ENCODE peak calls at places on chromosomes 4 and X, in four cellular contexts. J is substantia nigra; F is cardiac muscle cell; U is CD8-positive, alpha-beta T cell. B is an unnamed sample.

GRCh38 chrX:47218920-47219815 is 687 bp downstream of the CDK16 start:
- DNase-seq in J (no peak), F (peak), U (peak), B (no peak)

GRCh38 chr4:140037353-140038030 is 116.5 kb downstream of the MAML3 start:
- DNase-seq in J (no peak), F (no peak), U (no peak), B (no peak)

GRCh38 chr4:98094118-98094517 is 49.2 kb downstream of the STPG2 start:
- DNase-seq in J (no peak), F (no peak), U (no peak), B (no peak)

GRCh38 chr4:112860731-112861377 is 188.6 kb upstream of the ANK2 start:
- DNase-seq in J (no peak), F (no peak), U (no peak), B (no peak)

GRCh38 chrX:22378296-22378695 is 105.6 kb downstream of the CBLL2 start:
- DNase-seq in J (no peak), F (no peak), U (no peak), B (peak)

GRCh38 chr4:120139392-120139791 is 72.7 kb upstream of the MAD2L1 start:
- DNase-seq in J (no peak), F (no peak), U (no peak), B (no peak)

GRCh38 chr4:113772319-113772718 is 10.8 kb upstream of the CAMK2D start:
- DNase-seq in J (no peak), F (no peak), U (no peak), B (no peak)

GRCh38 chr4:41339812-41340809 is 83.4 kb downstream of the UCHL1 start:
- DNase-seq in J (peak), F (no peak), U (no peak), B (peak)

GRCh38 chr4:77797239-77797638 is 21.9 kb downstream of the CNOT6L start:
- DNase-seq in J (no peak), F (no peak), U (no peak), B (no peak)

GRCh38 chr4:183797445-183798248 is 107.5 kb upstream of the STOX2 start:
- DNase-seq in J (no peak), F (peak), U (no peak), B (peak)

GRCh38 chrX:45667666-45668065 is 467.0 kb upstream of the DIPK2B start:
- DNase-seq in J (no peak), F (no peak), U (no peak), B (no peak)

GRCh38 chr4:140427919-140428471 is 547 bp upstream of the CLGN start:
- DNase-seq in J (no peak), F (no peak), U (no peak), B (no peak)

GRCh38 chrX:107672955-107673378 is 44.7 kb downstream of the PRPS1 start:
- DNase-seq in J (no peak), F (peak), U (peak), B (peak)

GRCh38 chrX:154123241-154124219 is 20.5 kb upstream of the OPN1LW start:
- DNase-seq in J (no peak), F (no peak), U (peak), B (no peak)

GRCh38 chr4:118927976-118928375 is 39.3 kb downstream of the SYNPO2 start:
- DNase-seq in J (no peak), F (peak), U (no peak), B (no peak)

GRCh38 chr4:7872264-7872771 is 67.3 kb downstream of the AFAP1 start:
- DNase-seq in J (no peak), F (no peak), U (no peak), B (no peak)

GRCh38 chr4:77327151-77327550 is 170.1 kb downstream of the CCNG2 start:
- DNase-seq in J (no peak), F (no peak), U (no peak), B (no peak)

GRCh38 chr4:119506761-119507160 is 121.8 kb downstream of the PDE5A start:
- DNase-seq in J (no peak), F (no peak), U (no peak), B (no peak)

GRCh38 chrX:154018518-154019060 is 1.1 kb downstream of the IRAK1 start:
- DNase-seq in J (no peak), F (no peak), U (no peak), B (no peak)

GRCh38 chr4:28211714-28212470 is 1351.3 kb downstream of the STIM2 start:
- DNase-seq in J (no peak), F (no peak), U (no peak), B (no peak)

GRCh38 chrX:102746134-102746584 is 25.6 kb downstream of the GPRASP3 start:
- DNase-seq in J (no peak), F (peak), U (peak), B (no peak)

GRCh38 chr4:105058177-105058812 is 88.4 kb upstream of the TET2 start:
- DNase-seq in J (no peak), F (no peak), U (no peak), B (no peak)

GRCh38 chr4:184805462-184806245 is 20.1 kb downstream of the ACSL1 start:
- DNase-seq in J (peak), F (no peak), U (no peak), B (peak)

GRCh38 chr4:113468165-113469022 is 293.1 kb downstream of the CAMK2D start:
- DNase-seq in J (peak), F (peak), U (no peak), B (no peak)

GRCh38 chr4:76194325-76194724 is 19.3 kb downstream of the SCARB2 start:
- DNase-seq in J (no peak), F (no peak), U (no peak), B (no peak)

GRCh38 chrX:150313514-150313913 is 49.6 kb upstream of the MAMLD1 start:
- DNase-seq in J (no peak), F (no peak), U (no peak), B (no peak)

GRCh38 chr4:158013858-158014257 is 159.0 kb downstream of the GASK1B start:
- DNase-seq in J (no peak), F (no peak), U (no peak), B (no peak)
- H3K27ac ChIP-seq in J (no peak), F (no peak), U (no peak), B (no peak)

GRCh38 chr4:53592686-53593641 is 1.7 kb upstream of the LNX1 start:
- DNase-seq in J (no peak), F (peak), U (no peak), B (no peak)
- H3K27ac ChIP-seq in J (no peak), F (no peak), U (no peak), B (no peak)

GRCh38 chrX:1026263-1027015 is 186.0 kb downstream of the CRLF2 start:
- DNase-seq in J (no peak), F (no peak), U (no peak), B (no peak)

GRCh38 chrX:1025413-1025812 is 187.0 kb downstream of the CRLF2 start:
- DNase-seq in J (no peak), F (no peak), U (no peak), B (no peak)

GRCh38 chrX:1029494-1029893 is 183.0 kb downstream of the CRLF2 start:
- DNase-seq in J (no peak), F (no peak), U (no peak), B (no peak)

GRCh38 chrX:1027680-1028079 is 184.8 kb downstream of the CRLF2 start:
- DNase-seq in J (no peak), F (no peak), U (no peak), B (no peak)

DNA sequence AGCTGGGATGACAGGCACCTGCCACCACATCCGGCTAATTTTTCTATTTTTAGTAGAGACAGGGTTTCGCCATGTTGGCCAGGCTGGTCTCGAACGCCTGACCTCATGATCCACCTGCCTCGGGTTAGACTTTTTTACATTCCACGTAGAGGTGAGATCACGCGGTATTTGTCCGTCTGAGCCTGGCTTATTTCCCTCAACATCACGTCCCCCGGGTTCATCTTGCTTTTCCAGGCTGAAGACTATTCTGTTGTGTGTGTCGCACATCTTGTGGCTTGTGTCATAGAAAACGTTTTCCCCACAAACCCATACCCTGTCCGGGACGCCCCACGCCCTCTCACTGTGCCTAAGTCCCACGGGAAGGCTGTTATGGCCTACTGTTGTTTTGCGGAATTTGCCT is 185.3 kb downstream of the CRLF2 start:
- DNase-seq in J (no peak), F (no peak), U (no peak), B (no peak)
- H3K27ac ChIP-seq in J (no peak), F (no peak), U (no peak), B (no peak)

GRCh38 chrX:12974217-12974796 is 603 bp upstream of the TMSB4X start:
- DNase-seq in J (peak), F (no peak), U (peak), B (peak)
- H3K27ac ChIP-seq in J (peak), F (no peak), U (peak), B (peak)

DNA sequence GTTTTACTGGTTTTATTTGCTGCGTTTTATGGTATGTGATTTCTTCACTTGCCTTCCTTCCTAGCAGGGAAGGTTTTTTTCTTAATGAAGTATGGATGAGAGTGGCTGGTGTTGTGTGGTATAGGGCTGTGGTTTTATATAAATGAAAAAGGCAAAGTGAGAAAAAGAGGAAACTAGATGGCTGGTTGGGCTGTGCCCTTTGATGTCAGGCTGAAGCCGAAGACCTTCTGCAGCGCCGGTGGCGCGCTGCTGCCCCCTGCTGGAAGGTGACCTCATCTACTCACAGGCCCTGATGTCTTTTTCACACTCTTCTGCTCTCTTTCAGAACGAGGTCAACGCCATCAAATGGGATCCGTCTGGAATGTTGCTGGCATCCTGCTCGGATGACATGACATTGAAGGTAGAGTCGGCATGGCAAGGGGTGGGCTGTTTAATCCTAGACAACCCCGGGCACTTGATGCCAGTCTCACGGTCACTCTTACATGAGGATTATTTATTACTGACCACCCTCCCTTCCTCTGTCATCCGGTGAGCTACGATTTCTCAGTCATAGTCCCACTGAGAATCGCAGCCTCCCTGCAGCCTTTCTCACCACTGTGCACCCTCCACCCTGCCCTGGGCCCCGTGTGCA is 56.6 kb downstream of the GPR143 start:
- DNase-seq in J (peak), F (peak), U (peak), B (peak)
- H3K27ac ChIP-seq in J (no peak), F (no peak), U (no peak), B (no peak)

GRCh38 chr4:54660591-54660990 is 2.8 kb downstream of the KIT start:
- DNase-seq in J (no peak), F (no peak), U (no peak), B (no peak)

GRCh38 chr4:54658321-54659093 is 750 bp downstream of the KIT start:
- DNase-seq in J (peak), F (peak), U (peak), B (peak)

GRCh38 chr4:54660145-54660535 is 2.4 kb downstream of the KIT start:
- DNase-seq in J (no peak), F (no peak), U (no peak), B (no peak)

GRCh38 chr4:54661156-54661555 is 3.4 kb downstream of the KIT start:
- DNase-seq in J (no peak), F (no peak), U (no peak), B (no peak)

GRCh38 chr4:54659213-54660144 is 1.7 kb downstream of the KIT start:
- DNase-seq in J (no peak), F (peak), U (no peak), B (no peak)
- H3K27ac ChIP-seq in J (no peak), F (no peak), U (no peak), B (no peak)

DNA sequence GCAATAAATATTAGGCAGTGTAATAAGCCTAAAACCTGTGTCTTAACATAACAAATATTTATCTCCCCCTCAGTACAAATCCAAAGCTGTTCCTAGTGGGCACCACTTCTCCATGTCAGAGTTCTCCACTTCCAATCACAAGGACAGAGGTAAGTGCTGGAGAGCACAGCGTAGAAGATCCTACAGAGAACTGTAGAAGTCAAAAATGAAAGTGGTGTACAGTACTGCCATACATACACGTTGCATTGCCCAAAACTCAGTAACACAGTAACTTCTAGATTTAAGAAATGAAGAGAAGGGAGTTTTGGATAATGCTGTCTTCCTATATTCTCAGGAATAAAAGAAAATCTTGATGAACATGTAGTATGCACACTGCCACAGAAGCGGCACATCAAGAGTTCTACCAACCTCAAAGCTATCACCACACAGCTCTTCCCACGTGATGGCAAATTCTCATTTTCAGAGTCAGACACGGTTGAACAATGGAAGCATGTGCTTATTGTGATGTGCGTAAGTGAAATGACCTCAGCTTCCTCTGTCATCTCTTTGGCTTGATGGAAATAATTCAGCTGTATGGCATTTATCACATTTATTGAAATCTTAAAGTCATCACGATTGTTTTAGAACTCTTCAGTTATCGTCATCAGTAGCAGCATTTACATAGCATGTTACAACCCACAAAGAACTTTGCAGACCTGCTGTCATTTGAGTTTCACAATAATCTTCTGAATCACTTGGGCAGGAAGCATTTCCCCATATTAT is 27.1 kb upstream of the SPANXN4 start:
- DNase-seq in J (no peak), F (no peak), U (no peak), B (no peak)
- H3K27ac ChIP-seq in J (no peak), F (no peak), U (no peak), B (no peak)

DNA sequence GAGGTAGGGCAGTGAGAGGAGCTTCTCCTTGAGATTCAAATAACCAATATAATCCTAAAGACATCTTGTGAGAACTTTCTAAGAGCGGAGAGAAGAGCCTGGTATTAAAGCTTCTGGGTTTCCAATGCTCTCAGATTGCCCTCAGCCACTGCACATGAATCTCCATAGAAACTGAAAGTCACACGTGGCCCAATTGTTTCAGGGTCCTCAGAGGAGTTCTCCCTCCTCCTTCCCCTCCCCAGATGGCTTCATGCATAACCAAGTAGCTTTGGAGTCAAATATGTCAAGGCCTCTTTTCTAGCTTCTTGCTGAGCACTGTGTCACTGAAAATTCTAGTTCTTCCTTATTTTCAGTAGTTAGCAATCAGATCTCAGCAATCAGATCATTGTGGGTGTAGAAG is 2.3 kb downstream of the BTK start:
- DNase-seq in J (no peak), F (no peak), U (no peak), B (no peak)
- H3K27ac ChIP-seq in J (no peak), F (no peak), U (no peak), B (no peak)

GRCh38 chrX:1502853-1503252 is 34.1 kb downstream of the P2RY8 start:
- DNase-seq in J (no peak), F (no peak), U (no peak), B (no peak)
- H3K27ac ChIP-seq in J (no peak), F (no peak), U (no peak), B (no peak)

GRCh38 chr4:176794151-176794550 is 1.4 kb upstream of the VEGFC start:
- DNase-seq in J (no peak), F (no peak), U (no peak), B (no peak)

GRCh38 chr4:176794651-176795050 is 1.9 kb upstream of the VEGFC start:
- DNase-seq in J (no peak), F (no peak), U (no peak), B (no peak)

GRCh38 chr4:176792348-176793059 is at the start of gene VEGFC:
- DNase-seq in J (no peak), F (peak), U (no peak), B (peak)

GRCh38 chr4:176791591-176792347 is 953 bp downstream of the VEGFC start:
- DNase-seq in J (no peak), F (peak), U (no peak), B (no peak)

DNA sequence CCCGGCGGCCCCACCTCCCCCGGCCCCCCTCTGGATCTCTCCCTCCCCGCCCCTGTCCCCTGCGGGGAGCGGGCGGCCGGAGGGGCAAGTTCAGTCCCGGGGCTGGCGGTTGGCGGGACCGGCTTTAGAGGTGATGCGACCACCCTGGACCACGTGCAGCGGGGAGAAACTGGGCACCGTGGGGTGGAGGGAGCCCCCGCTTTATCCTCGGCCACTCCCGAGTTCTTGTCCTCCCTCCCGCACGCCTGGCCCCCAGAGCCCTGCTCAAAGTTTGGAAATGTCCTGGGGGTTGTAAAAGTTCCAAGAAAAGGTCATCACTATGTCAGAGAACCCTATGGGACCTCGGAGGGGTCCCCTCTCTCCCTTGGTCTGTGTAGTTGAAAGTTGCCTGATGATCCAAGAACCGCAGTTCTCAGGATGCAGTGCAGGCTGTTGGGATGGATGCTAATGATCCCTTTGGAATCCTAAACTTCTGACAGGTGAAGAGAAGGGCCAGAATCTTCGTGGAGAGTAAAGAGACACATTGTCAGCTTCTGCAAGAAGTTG is 411 bp upstream of the VEGFC start:
- DNase-seq in J (no peak), F (no peak), U (no peak), B (no peak)
- H3K27ac ChIP-seq in J (no peak), F (no peak), U (no peak), B (no peak)